ENCODE peak calls at places on chromosomes 3 and 15, in seven cellular contexts. C is neural crest cell, A is B cell, F is colonic mucosa, W is PC-3, B is WTC11, P is cardiac fibroblast. E is an unnamed sample.

GRCh38 chr3:134378384-134378783 is 4.1 kb upstream of the AMOTL2 start:
- DNase-seq in C (no peak), A (no peak), F (peak), W (peak), B (peak), P (peak), E (no peak)

GRCh38 chr3:57998366-57999283 is 9.6 kb upstream of the FLNB start:
- DNase-seq in C (no peak), A (no peak), F (peak), W (peak), B (no peak), P (peak), E (no peak)

GRCh38 chr3:154235330-154235729 is 89.0 kb downstream of the DHX36 start:
- DNase-seq in C (no peak), A (no peak), F (no peak), W (peak), B (no peak), P (peak), E (no peak)

GRCh38 chr3:170038434-170039110 is 777 bp downstream of the GPR160 start:
- DNase-seq in C (no peak), A (peak), F (peak), W (peak), B (peak), P (no peak), E (peak)

GRCh38 chr3:38482951-38483350 is 13.2 kb upstream of the EXOG start:
- DNase-seq in C (no peak), A (no peak), F (no peak), W (no peak), B (no peak), P (no peak), E (no peak)

GRCh38 chr3:55718475-55718874 is 231.4 kb upstream of the WNT5A start:
- DNase-seq in C (no peak), A (no peak), F (no peak), W (no peak), B (no peak), P (peak), E (no peak)

GRCh38 chr3:154842546-154842945 is 237.6 kb upstream of the MME start:
- DNase-seq in C (no peak), A (no peak), F (no peak), W (no peak), B (no peak), P (no peak), E (no peak)

GRCh38 chr15:64931381-64931780 is 19.7 kb downstream of the ANKDD1A start:
- DNase-seq in C (no peak), A (no peak), F (no peak), W (no peak), B (no peak), P (no peak), E (no peak)

GRCh38 chr15:84947947-84948830 is 33.5 kb upstream of the PDE8A start:
- DNase-seq in C (no peak), A (no peak), F (no peak), W (peak), B (no peak), P (peak), E (no peak)

GRCh38 chr3:44883999-44884431 is 9.6 kb downstream of the TGM4 start:
- DNase-seq in C (no peak), A (no peak), F (no peak), W (peak), B (no peak), P (peak), E (no peak)

GRCh38 chr3:58234516-58234931 is 3.1 kb upstream of the ABHD6 start:
- DNase-seq in C (no peak), A (no peak), F (no peak), W (peak), B (no peak), P (peak), E (no peak)

GRCh38 chr3:157335677-157336076 is 101.0 kb upstream of the PTX3 start:
- DNase-seq in C (peak), A (no peak), F (no peak), W (peak), B (peak), P (peak), E (peak)

GRCh38 chr3:190696777-190697501 is 165.6 kb downstream of the GMNC start:
- DNase-seq in C (peak), A (no peak), F (no peak), W (peak), B (no peak), P (peak), E (peak)

GRCh38 chr3:71063768-71064287 is 519.7 kb downstream of the FOXP1 start:
- DNase-seq in C (peak), A (peak), F (peak), W (peak), B (peak), P (peak), E (peak)

GRCh38 chr3:155675094-155675493 is 69.8 kb downstream of the PLCH1 start:
- DNase-seq in C (no peak), A (no peak), F (no peak), W (no peak), B (no peak), P (no peak), E (no peak)

GRCh38 chr3:146093928-146094327 is 67.1 kb downstream of the PLOD2 start:
- DNase-seq in C (no peak), A (no peak), F (no peak), W (no peak), B (no peak), P (peak), E (no peak)

GRCh38 chr3:128466840-128467541 is at the start of gene DNAJB8:
- DNase-seq in C (no peak), A (no peak), F (no peak), W (no peak), B (no peak), P (no peak), E (no peak)

GRCh38 chr3:107525101-107525953 is 2.6 kb downstream of the BBX start:
- DNase-seq in C (peak), A (peak), F (peak), W (peak), B (peak), P (peak), E (peak)

GRCh38 chr3:41155834-41156233 is 43.5 kb upstream of the CTNNB1 start:
- DNase-seq in C (no peak), A (no peak), F (no peak), W (no peak), B (no peak), P (no peak), E (no peak)

GRCh38 chr3:150342951-150343468 is 65.1 kb upstream of the TSC22D2 start:
- DNase-seq in C (no peak), A (no peak), F (no peak), W (no peak), B (no peak), P (no peak), E (no peak)

GRCh38 chr3:127100459-127101410 is 92.2 kb upstream of the PRR23E start:
- DNase-seq in C (no peak), A (no peak), F (no peak), W (no peak), B (no peak), P (no peak), E (no peak)

DNA sequence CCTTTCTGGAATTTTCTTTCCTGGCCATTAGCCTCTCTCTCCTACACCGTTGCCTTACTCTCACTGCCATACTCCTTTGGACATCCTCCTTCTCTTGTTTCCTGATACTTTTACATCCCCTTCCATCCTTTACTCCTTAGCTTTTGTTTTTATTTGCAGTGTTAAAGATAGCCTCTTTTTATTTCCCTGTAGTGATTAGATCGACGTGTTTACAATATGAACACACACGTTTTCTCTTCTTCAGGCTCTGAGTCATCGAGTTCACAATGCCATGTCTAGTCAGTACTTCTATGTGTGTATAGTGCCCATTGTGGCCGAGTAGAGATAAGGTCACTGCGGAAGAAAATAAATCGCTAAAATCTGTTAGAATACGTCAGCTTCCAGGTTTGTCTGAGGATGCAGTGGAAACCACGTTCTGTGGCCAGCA is 208.5 kb downstream of the LPP start:
- DNase-seq in C (no peak), A (no peak), F (no peak), W (peak), B (no peak), P (peak), E (no peak)
- TF ChIP-seq CTCF in C (no peak), A (no peak), F (no peak), W (peak), B (no peak), P (peak), E (no peak)

DNA sequence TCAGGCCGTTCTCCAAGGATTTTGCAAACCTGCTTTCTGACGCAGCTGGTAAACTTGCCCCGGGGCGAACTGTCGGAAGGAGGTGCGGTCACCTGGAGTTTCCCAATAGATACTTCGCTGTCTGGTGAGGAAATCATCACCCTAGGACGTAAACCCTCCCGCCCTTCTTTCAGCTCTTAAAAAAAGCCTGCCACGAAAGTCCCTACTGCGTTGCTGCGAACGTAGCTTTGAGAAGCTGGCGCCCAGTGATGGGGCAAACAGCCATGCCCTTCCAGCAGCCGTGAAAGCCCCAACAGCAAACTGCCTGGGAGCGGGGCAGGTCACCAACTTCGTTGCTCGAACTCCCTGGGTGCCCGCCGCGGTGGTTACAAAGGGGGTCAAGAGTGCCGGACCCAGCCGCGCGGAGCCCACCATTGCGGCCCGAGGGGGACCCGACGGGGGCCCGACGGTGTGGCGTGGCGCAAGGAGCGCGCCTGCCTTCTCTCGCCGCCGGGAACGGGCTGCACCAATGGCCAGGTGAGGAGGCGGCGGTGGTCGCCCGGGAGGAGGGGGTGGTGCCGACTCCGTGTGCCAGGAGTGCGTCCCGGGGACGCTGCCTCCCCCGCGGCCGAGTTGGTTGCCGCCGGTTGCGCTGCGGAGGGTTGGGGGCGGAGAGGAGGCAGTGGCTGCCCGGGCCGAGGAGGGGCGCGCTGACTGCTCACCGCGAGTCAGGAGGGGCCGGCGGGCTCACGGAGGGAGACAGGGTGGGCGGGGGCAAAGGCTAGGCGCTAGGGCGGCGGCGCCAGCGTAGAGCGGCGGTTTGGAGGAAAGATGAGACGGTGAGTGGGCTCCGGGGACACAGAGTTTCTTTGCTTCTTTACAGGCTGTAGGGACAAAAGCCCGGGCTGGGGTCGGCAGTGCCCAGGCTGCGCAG is at the start of gene PHLDB2:
- DNase-seq in C (peak), A (peak), F (peak), W (peak), B (peak), P (peak), E (peak)
- TF ChIP-seq CTCF in C (no peak), A (no peak), F (no peak), W (peak), B (no peak), P (no peak), E (no peak)

DNA sequence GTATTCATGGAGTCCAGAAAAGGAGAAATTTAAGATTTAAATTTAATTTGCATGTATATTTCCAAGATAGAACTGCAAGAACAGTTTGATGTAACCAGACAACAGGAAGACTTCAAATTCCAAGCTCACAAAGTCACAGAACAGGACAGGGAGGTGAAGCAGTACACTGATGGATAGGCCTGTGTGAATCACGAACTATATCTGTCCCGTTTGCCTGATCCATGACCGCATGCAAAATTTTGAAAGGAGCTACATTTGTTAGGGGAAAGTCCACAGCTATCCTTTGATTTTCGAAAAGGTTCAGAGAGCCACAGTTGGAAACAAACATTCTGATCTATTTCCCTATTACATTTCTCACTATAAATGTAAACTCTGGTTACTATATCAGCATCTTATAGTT is 79.5 kb upstream of the SLC12A8 start:
- DNase-seq in C (no peak), A (no peak), F (no peak), W (no peak), B (no peak), P (no peak), E (no peak)
- TF ChIP-seq CTCF in C (no peak), A (no peak), F (no peak), W (no peak), B (no peak), P (no peak), E (no peak)

GRCh38 chr3:183159319-183159718 is 3.2 kb downstream of the LAMP3 start:
- DNase-seq in C (no peak), A (no peak), F (no peak), W (no peak), B (no peak), P (no peak), E (no peak)
- TF ChIP-seq CTCF in C (peak), A (no peak), F (no peak), W (peak), B (no peak), P (peak), E (no peak)

DNA sequence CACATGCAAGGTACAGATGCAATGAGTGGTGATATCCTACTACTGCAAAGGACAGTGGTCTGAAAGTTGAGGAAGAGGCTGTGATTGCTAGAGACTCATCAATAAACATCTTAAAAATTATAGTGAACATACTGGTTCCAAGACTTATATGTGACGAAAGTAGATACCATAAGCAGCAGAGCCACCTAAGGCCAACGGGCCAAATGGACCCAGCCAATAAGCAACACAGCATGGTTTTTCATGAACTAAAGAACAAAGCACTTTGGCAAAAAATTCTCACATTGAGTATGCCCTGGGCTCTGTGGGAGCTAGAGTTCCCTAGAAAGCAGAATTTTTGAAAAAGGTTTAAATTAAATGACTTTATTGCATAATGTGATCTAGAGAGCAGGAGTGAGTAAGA is 272.1 kb downstream of the SI start:
- DNase-seq in C (no peak), A (no peak), F (no peak), W (no peak), B (no peak), P (peak), E (no peak)
- TF ChIP-seq CTCF in C (no peak), A (no peak), F (no peak), W (peak), B (no peak), P (no peak), E (no peak)

GRCh38 chr3:52372822-52373504 is 56.8 kb downstream of the DNAH1 start:
- DNase-seq in C (peak), A (peak), F (peak), W (no peak), B (peak), P (no peak), E (peak)
- TF ChIP-seq CTCF in C (no peak), A (no peak), F (no peak), W (no peak), B (no peak), P (no peak), E (no peak)

GRCh38 chr3:185065059-185065458 is 87.8 kb downstream of the C3orf70 start:
- DNase-seq in C (no peak), A (no peak), F (no peak), W (no peak), B (no peak), P (no peak), E (no peak)
- TF ChIP-seq CTCF in C (no peak), A (no peak), F (no peak), W (peak), B (no peak), P (no peak), E (no peak)

GRCh38 chr3:47010050-47010712 is 30.7 kb downstream of the NBEAL2 start:
- DNase-seq in C (no peak), A (peak), F (peak), W (no peak), B (no peak), P (no peak), E (peak)
- TF ChIP-seq CTCF in C (no peak), A (no peak), F (no peak), W (no peak), B (no peak), P (no peak), E (peak)

GRCh38 chr15:49604625-49605409 is 15.8 kb downstream of the FAM227B start:
- DNase-seq in C (no peak), A (no peak), F (no peak), W (no peak), B (no peak), P (no peak), E (no peak)

GRCh38 chr15:49610166-49610918 is 10.3 kb downstream of the FAM227B start:
- DNase-seq in C (no peak), A (no peak), F (no peak), W (no peak), B (no peak), P (peak), E (no peak)

GRCh38 chr15:49605588-49605987 is 15.0 kb downstream of the FAM227B start:
- DNase-seq in C (no peak), A (no peak), F (no peak), W (no peak), B (no peak), P (no peak), E (no peak)

GRCh38 chr15:49606594-49606993 is 14.0 kb downstream of the FAM227B start:
- DNase-seq in C (no peak), A (no peak), F (no peak), W (peak), B (no peak), P (no peak), E (no peak)
- TF ChIP-seq CTCF in C (no peak), A (no peak), F (no peak), W (peak), B (no peak), P (peak), E (no peak)

GRCh38 chr3:62151591-62151990 is 221.8 kb downstream of the FEZF2 start:
- DNase-seq in C (no peak), A (no peak), F (no peak), W (no peak), B (no peak), P (peak), E (no peak)
- TF ChIP-seq CTCF in C (no peak), A (no peak), F (no peak), W (no peak), B (no peak), P (no peak), E (no peak)

E was measured in endothelial cell.